ENCODE peak calls at places on chromosomes 4 and X, in four cellular contexts. T is cardiac muscle cell, G is psoas muscle, X is Peyer's patch. B is an unnamed sample.

GRCh38 chr4:73142995-73143547 is 73.6 kb upstream of the COX18 start:
- DNase-seq in X (no peak), T (peak; percentile 4), G (no peak), B (no peak)

GRCh38 chr4:54085284-54085683 is 14.7 kb upstream of the GSX2 start:
- DNase-seq in X (no peak), G (peak; percentile 64), T (peak; percentile 80), B (no peak)

GRCh38 chr4:123587983-123588494 is 191.4 kb downstream of the SPRY1 start:
- DNase-seq in T (peak; percentile 37), G (peak; percentile 35), X (peak; percentile 59), B (peak; percentile 84)

GRCh38 chr4:25857403-25857802 is 5.4 kb downstream of the SEL1L3 start:
- DNase-seq in G (no peak), T (peak; percentile 15), X (no peak), B (no peak)

GRCh38 chr4:158161561-158162354 is 11.1 kb downstream of the GASK1B start:
- DNase-seq in X (no peak), G (peak; percentile 25), T (peak; percentile 96), B (peak; percentile 75)

GRCh38 chr4:18049446-18049845 is 27.9 kb upstream of the LCORL start:
- DNase-seq in T (no peak), X (no peak), G (no peak), B (no peak)

GRCh38 chrX:119406739-119407138 is 7.6 kb downstream of the SLC25A43 start:
- DNase-seq in X (no peak), T (no peak), G (no peak), B (no peak)

GRCh38 chr4:3780347-3781171 is 14.4 kb downstream of the ADRA2C start:
- DNase-seq in T (no peak), G (no peak), X (no peak), B (no peak)

GRCh38 chr4:2794707-2795557 is 2.0 kb downstream of the SH3BP2 start:
- DNase-seq in G (peak; percentile 67), X (peak; percentile 59), T (peak; percentile 92), B (peak; percentile 78)

GRCh38 chr4:57080781-57081650 is 29.2 kb downstream of the IGFBP7 start:
- DNase-seq in X (no peak), T (peak; percentile 95), G (no peak), B (no peak)

GRCh38 chr4:59381591-59381990 is 1818.5 kb upstream of the ADGRL3 start:
- DNase-seq in X (no peak), G (no peak), T (no peak), B (no peak)

GRCh38 chr4:25531272-25531671 is 124.4 kb upstream of the SLC34A2 start:
- DNase-seq in G (no peak), T (no peak), X (no peak), B (no peak)

GRCh38 chrX:39883664-39884063 is 214.1 kb downstream of the BCOR start:
- DNase-seq in G (no peak), T (no peak), X (no peak), B (no peak)

GRCh38 chr4:26207631-26208030 is 113.2 kb upstream of the RBPJ start:
- DNase-seq in X (no peak), T (no peak), G (no peak), B (no peak)

GRCh38 chr4:183364025-183364424 is 41.8 kb upstream of the CLDN24 start:
- DNase-seq in T (no peak), G (no peak), X (no peak), B (no peak)

GRCh38 chr4:183366436-183366835 is 44.2 kb upstream of the CLDN24 start:
- DNase-seq in G (no peak), T (no peak), X (no peak), B (no peak)

GRCh38 chr4:183362036-183362435 is 39.8 kb upstream of the CLDN24 start:
- DNase-seq in T (no peak), X (no peak), G (no peak), B (no peak)

GRCh38 chr4:183360161-183360919 is 38.1 kb upstream of the CLDN24 start:
- DNase-seq in G (no peak), X (no peak), T (peak; percentile 69), B (no peak)

DNA sequence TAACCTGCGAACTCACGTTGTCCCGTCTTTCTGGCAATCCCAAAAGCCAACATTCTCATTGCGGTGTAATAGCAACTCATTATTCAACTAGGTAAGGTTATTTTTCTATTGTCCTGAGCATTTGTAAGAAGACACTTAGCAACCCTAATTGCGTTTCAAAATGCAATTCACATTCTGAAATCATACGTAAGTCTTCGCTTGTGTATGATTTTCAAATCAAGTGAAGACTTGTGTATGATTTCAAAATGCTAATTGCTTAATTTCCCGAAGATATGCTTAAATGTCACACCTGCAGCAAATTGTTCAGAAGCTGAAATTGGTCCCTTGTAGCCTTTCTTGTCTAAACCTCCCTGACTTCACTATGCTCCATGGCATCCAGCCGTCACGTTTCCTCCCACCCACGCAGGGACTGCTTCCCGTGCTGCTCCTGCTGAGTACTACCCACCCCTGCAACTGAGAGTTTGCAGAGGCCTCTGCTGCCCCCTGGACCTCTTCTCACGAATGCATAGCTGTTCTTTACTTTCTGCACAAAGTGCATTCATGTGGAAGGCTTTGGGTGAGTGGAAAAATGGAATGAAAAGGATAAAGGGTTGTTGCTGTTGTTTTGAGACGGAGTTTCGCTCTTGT is 40.8 kb upstream of the CLDN24 start:
- DNase-seq in T (peak; percentile 68), G (no peak), X (no peak), B (no peak)
- TF ChIP-seq CTCF in T (peak; percentile 46), G (no peak), X (no peak), B (no peak)

GRCh38 chr4:1715002-1715761 is 3.1 kb upstream of the SLBP start:
- DNase-seq in G (no peak), T (no peak), X (peak; percentile 45), B (no peak)

GRCh38 chr4:1712216-1713002 is at the start of gene SLBP:
- DNase-seq in G (peak; percentile 95), T (peak; percentile 97), X (peak; percentile 99), B (peak; percentile 98)

GRCh38 chr4:1716065-1716945 is 4.2 kb upstream of the SLBP start:
- DNase-seq in G (no peak), T (no peak), X (peak; percentile 44), B (no peak)

GRCh38 chr4:1713003-1713397 is 881 bp upstream of the SLBP start:
- DNase-seq in G (no peak), X (no peak), T (no peak), B (no peak)

GRCh38 chr4:1714303-1715001 is 2.3 kb upstream of the SLBP start:
- DNase-seq in X (no peak), T (no peak), G (no peak), B (no peak)
- H3K4me1 ChIP-seq in X (peaks cover 41% of the 10 kb centered on the region), T (peaks cover 14% of the 10 kb centered on the region), G (peaks cover 44% of the 10 kb centered on the region), B (peaks cover 48% of the 10 kb centered on the region)

GRCh38 chr4:184907216-184907615 is 81.4 kb upstream of the ACSL1 start:
- DNase-seq in X (no peak), T (peak; percentile 17), G (no peak), B (no peak)
- TF ChIP-seq CTCF in X (no peak), T (peak; percentile 6), G (no peak), B (no peak)

GRCh38 chrX:148268646-148269045 is 231.8 kb upstream of the AFF2 start:
- DNase-seq in G (no peak), T (no peak), X (no peak), B (no peak)
- H3K4me1 ChIP-seq in G (no peaks in the 10 kb centered on the region), T (no peaks in the 10 kb centered on the region), X (no peaks in the 10 kb centered on the region), B (no peaks in the 10 kb centered on the region)

DNA sequence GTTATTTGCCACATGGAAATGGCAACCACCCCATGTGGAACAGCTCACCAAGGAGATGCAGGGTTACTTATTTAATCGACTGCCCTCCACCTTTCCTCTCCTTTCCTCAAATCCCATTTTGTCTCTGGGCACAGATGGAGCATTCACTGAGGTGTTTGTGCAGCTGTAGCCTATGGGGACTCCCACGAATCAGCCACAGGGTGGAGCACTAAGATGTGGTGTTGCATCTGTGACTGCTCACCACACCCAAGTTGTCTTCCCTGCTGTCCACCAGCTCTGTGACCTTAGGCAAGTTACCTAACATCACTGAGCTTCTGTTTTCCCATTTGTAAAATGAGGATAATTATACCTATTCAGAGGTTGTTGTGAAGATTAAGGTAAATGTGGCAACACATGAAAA is 252.4 kb upstream of the CPEB2 start:
- DNase-seq in T (peak; percentile 26), G (peak; percentile 13), X (no peak), B (peak; percentile 71)
- TF ChIP-seq CTCF in T (peak; percentile 19), G (peak; percentile 34), X (no peak), B (peak; percentile 33)

GRCh38 chr4:151922306-151922705 is 161.5 kb upstream of the GATB start:
- DNase-seq in G (no peak), X (no peak), T (peak; percentile 9), B (no peak)
- H3K4me1 ChIP-seq in G (no peaks in the 10 kb centered on the region), X (no peaks in the 10 kb centered on the region), T (no peaks in the 10 kb centered on the region), B (no peaks in the 10 kb centered on the region)

DNA sequence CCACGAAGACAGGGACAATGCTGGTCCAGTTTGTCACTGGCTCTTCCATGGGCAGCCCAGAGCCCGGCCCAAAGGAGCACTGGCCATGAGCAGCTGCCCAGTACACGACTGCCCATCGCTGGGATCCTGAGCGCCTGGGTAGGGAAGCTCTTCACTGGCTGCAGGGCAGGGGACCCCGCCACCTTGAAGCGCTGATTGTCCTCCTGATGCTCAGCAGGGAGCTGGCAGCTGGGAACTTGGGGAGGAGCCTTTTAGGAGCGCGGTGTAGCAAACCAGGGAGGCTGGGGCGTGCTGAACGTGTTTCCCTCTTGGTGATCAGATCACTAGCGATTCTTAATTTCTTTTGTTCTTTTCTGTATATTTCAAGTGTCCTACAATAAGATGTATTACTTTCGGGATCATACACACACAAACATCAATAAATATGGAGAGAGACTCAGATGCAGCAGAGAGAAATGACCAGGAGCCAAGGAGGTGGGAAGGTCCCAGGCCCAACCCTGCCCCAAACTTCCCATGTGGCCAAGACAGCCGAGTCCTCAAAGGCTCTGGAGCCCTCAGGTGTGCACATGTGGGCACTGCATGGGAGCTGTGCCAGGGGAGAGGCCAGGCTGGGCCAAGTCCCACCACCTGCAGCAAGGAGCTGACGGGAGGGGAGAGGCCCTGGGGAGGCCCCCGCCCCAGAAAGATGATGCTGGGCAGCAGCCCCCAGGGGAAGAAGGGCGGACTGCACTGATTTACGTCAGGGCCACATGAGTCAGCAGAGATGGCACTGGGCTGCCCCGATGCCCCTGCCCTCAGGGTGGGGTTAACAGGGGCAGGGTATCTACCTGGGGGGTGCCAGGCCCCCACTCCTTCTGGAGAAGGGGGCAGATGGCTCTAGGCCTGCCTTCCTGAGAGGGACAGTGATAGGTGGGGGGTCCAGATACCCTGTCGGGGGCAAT is 1.6 kb downstream of the L1CAM start:
- DNase-seq in G (no peak), X (no peak), T (no peak), B (no peak)
- TF ChIP-seq CTCF in G (no peak), X (no peak), T (no peak), B (no peak)

DNA sequence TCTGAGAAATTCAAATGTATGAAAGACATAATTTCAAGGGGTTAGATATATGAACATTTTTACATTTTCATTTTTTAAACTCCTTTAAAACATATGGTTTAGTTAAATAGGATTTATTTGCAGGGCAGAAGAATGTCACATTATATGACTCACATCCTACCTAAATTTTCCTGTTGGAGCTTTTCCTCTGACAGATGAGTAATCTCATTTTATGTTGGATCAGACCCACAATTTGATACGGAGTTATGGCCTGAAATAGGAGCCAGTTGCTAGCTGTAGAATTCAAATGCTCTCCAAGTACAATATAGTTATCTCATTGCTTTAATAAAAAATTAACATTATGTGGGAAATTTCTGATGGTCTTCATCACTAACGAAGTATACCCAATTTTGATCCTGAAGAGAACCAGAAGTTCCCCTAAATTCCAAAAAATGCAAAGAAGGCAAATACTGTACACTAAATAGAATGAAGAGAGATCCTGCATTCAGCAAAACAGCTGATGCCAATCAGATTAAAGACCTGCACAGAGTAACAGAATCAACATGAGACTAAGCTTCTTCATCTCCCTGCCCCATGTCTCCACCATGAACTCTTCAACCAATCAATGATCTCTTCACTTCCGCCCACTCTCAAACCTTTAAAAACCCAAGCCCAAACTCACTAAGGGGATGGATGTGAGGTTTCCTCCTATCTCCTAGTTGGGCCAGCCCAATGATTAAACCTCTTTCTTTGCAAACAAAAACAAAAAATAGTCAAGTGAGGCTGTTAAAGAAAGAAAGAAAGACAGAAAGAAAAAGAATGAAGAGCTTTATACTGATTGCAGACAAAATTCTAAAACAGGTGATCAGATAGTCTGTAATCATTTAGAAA is 10.9 kb upstream of the EXOSC9 start:
- DNase-seq in T (peak; percentile 64), G (no peak), X (no peak), B (no peak)
- H3K4me1 ChIP-seq in T (no peaks in the 10 kb centered on the region), G (no peaks in the 10 kb centered on the region), X (no peaks in the 10 kb centered on the region), B (no peaks in the 10 kb centered on the region)

B was measured in sigmoid colon.